ENCODE peak calls at places on chromosomes 6 and 20, in eight cellular contexts. One of them, this sample, is unnamed.

GRCh38 chr6:85449818-85450577 is at the start of gene NT5E:
- DNase-seq in GM20000: peak; percentile 90
- DNase-seq in stomach: peak; percentile 79
- DNase-seq in transverse colon: peak; percentile 70
- DNase-seq in choroid plexus epithelial cell: peak; percentile 74
- DNase-seq in Right ventricle myocardium superior: peak; percentile 84
- DNase-seq in stimulated activated CD4-positive, alpha-beta T cell treated with anti-CD3 and anti-CD28 coated beads, Interleukin-4, amount 100 ng/mL, for 48 hours: peak; percentile 28
- DNase-seq in Daoy: peak; percentile 87
- DNase-seq in this sample: peak; percentile 50

GRCh38 chr20:47719625-47720024 is 65.7 kb downstream of the SULF2 start:
- DNase-seq in stomach: no peak
- DNase-seq in stimulated activated CD4-positive, alpha-beta T cell treated with anti-CD3 and anti-CD28 coated beads, Interleukin-4, amount 100 ng/mL, for 48 hours: no peak
- DNase-seq in transverse colon: no peak
- DNase-seq in Daoy: no peak
- DNase-seq in GM20000: no peak
- DNase-seq in choroid plexus epithelial cell: no peak
- DNase-seq in Right ventricle myocardium superior: no peak
- DNase-seq in this sample: no peak

GRCh38 chr20:8744228-8744844 is 324.6 kb upstream of the PLCB4 start:
- DNase-seq in stimulated activated CD4-positive, alpha-beta T cell treated with anti-CD3 and anti-CD28 coated beads, Interleukin-4, amount 100 ng/mL, for 48 hours: no peak
- DNase-seq in choroid plexus epithelial cell: peak; percentile 61
- DNase-seq in GM20000: no peak
- DNase-seq in Daoy: no peak
- DNase-seq in stomach: no peak
- DNase-seq in transverse colon: no peak
- DNase-seq in Right ventricle myocardium superior: no peak
- DNase-seq in this sample: no peak

GRCh38 chr20:25584905-25585704 is at the start of gene NINL:
- DNase-seq in choroid plexus epithelial cell: peak; percentile 65
- DNase-seq in Daoy: peak; percentile 80
- DNase-seq in stomach: peak; percentile 63
- DNase-seq in stimulated activated CD4-positive, alpha-beta T cell treated with anti-CD3 and anti-CD28 coated beads, Interleukin-4, amount 100 ng/mL, for 48 hours: peak; percentile 45
- DNase-seq in Right ventricle myocardium superior: peak; percentile 74
- DNase-seq in transverse colon: peak; percentile 47
- DNase-seq in GM20000: peak; percentile 67
- DNase-seq in this sample: peak; percentile 77

GRCh38 chr6:118761643-118762042 is 110.3 kb upstream of the CEP85L start:
- DNase-seq in Daoy: no peak
- DNase-seq in transverse colon: no peak
- DNase-seq in choroid plexus epithelial cell: no peak
- DNase-seq in stimulated activated CD4-positive, alpha-beta T cell treated with anti-CD3 and anti-CD28 coated beads, Interleukin-4, amount 100 ng/mL, for 48 hours: no peak
- DNase-seq in stomach: no peak
- DNase-seq in GM20000: no peak
- DNase-seq in Right ventricle myocardium superior: no peak
- DNase-seq in this sample: no peak

GRCh38 chr6:157194643-157195042 is 128.7 kb downstream of the TMEM242 start:
- DNase-seq in choroid plexus epithelial cell: peak; percentile 55
- DNase-seq in Daoy: peak; percentile 39
- DNase-seq in GM20000: no peak
- DNase-seq in stimulated activated CD4-positive, alpha-beta T cell treated with anti-CD3 and anti-CD28 coated beads, Interleukin-4, amount 100 ng/mL, for 48 hours: no peak
- DNase-seq in transverse colon: no peak
- DNase-seq in stomach: no peak
- DNase-seq in Right ventricle myocardium superior: no peak
- DNase-seq in this sample: no peak

GRCh38 chr6:155710704-155711103 is 255.1 kb upstream of the NOX3 start:
- DNase-seq in GM20000: no peak
- DNase-seq in stimulated activated CD4-positive, alpha-beta T cell treated with anti-CD3 and anti-CD28 coated beads, Interleukin-4, amount 100 ng/mL, for 48 hours: no peak
- DNase-seq in Daoy: no peak
- DNase-seq in choroid plexus epithelial cell: no peak
- DNase-seq in Right ventricle myocardium superior: no peak
- DNase-seq in stomach: no peak
- DNase-seq in transverse colon: no peak
- DNase-seq in this sample: no peak

GRCh38 chr6:41642960-41643898 is 5.0 kb downstream of the MDFI start:
- DNase-seq in Right ventricle myocardium superior: no peak
- DNase-seq in transverse colon: no peak
- DNase-seq in stomach: no peak
- DNase-seq in stimulated activated CD4-positive, alpha-beta T cell treated with anti-CD3 and anti-CD28 coated beads, Interleukin-4, amount 100 ng/mL, for 48 hours: no peak
- DNase-seq in Daoy: no peak
- DNase-seq in choroid plexus epithelial cell: peak; percentile 42
- DNase-seq in GM20000: no peak
- DNase-seq in this sample: no peak

GRCh38 chr6:4903751-4904370 is 100.0 kb downstream of the RPP40 start:
- DNase-seq in stomach: no peak
- DNase-seq in transverse colon: no peak
- DNase-seq in Daoy: no peak
- DNase-seq in stimulated activated CD4-positive, alpha-beta T cell treated with anti-CD3 and anti-CD28 coated beads, Interleukin-4, amount 100 ng/mL, for 48 hours: no peak
- DNase-seq in GM20000: no peak
- DNase-seq in Right ventricle myocardium superior: no peak
- DNase-seq in choroid plexus epithelial cell: no peak
- DNase-seq in this sample: no peak

GRCh38 chr6:37696841-37697735 is 595 bp downstream of the MDGA1 start:
- DNase-seq in stimulated activated CD4-positive, alpha-beta T cell treated with anti-CD3 and anti-CD28 coated beads, Interleukin-4, amount 100 ng/mL, for 48 hours: peak; percentile 32
- DNase-seq in stomach: peak; percentile 30
- DNase-seq in Right ventricle myocardium superior: peak; percentile 54
- DNase-seq in Daoy: peak; percentile 54
- DNase-seq in GM20000: peak; percentile 69
- DNase-seq in transverse colon: no peak
- DNase-seq in choroid plexus epithelial cell: peak; percentile 20
- DNase-seq in this sample: no peak

GRCh38 chr20:38877483-38877882 is 48.7 kb upstream of the FAM83D start:
- DNase-seq in GM20000: no peak
- DNase-seq in transverse colon: no peak
- DNase-seq in stomach: no peak
- DNase-seq in Right ventricle myocardium superior: no peak
- DNase-seq in stimulated activated CD4-positive, alpha-beta T cell treated with anti-CD3 and anti-CD28 coated beads, Interleukin-4, amount 100 ng/mL, for 48 hours: no peak
- DNase-seq in choroid plexus epithelial cell: no peak
- DNase-seq in Daoy: no peak
- DNase-seq in this sample: no peak

GRCh38 chr20:39269031-39269461 is 306.9 kb downstream of the DHX35 start:
- DNase-seq in choroid plexus epithelial cell: peak; percentile 52
- DNase-seq in GM20000: peak; percentile 61
- DNase-seq in stomach: peak; percentile 54
- DNase-seq in Daoy: peak; percentile 7
- DNase-seq in Right ventricle myocardium superior: peak; percentile 76
- DNase-seq in transverse colon: peak; percentile 40
- DNase-seq in stimulated activated CD4-positive, alpha-beta T cell treated with anti-CD3 and anti-CD28 coated beads, Interleukin-4, amount 100 ng/mL, for 48 hours: peak; percentile 23
- DNase-seq in this sample: no peak

GRCh38 chr6:42616716-42617115 is 52.9 kb downstream of the UBR2 start:
- DNase-seq in stimulated activated CD4-positive, alpha-beta T cell treated with anti-CD3 and anti-CD28 coated beads, Interleukin-4, amount 100 ng/mL, for 48 hours: no peak
- DNase-seq in stomach: no peak
- DNase-seq in transverse colon: no peak
- DNase-seq in Daoy: no peak
- DNase-seq in GM20000: no peak
- DNase-seq in Right ventricle myocardium superior: no peak
- DNase-seq in choroid plexus epithelial cell: no peak
- DNase-seq in this sample: no peak

GRCh38 chr6:127300411-127300810 is 33.7 kb downstream of the RNF146 start:
- DNase-seq in GM20000: no peak
- DNase-seq in choroid plexus epithelial cell: peak; percentile 83
- DNase-seq in transverse colon: no peak
- DNase-seq in Daoy: peak; percentile 19
- DNase-seq in stimulated activated CD4-positive, alpha-beta T cell treated with anti-CD3 and anti-CD28 coated beads, Interleukin-4, amount 100 ng/mL, for 48 hours: no peak
- DNase-seq in stomach: no peak
- DNase-seq in Right ventricle myocardium superior: no peak
- DNase-seq in this sample: no peak

GRCh38 chr6:140567469-140567868 is 1193.0 kb upstream of the CITED2 start:
- DNase-seq in Right ventricle myocardium superior: no peak
- DNase-seq in Daoy: no peak
- DNase-seq in choroid plexus epithelial cell: peak; percentile 39
- DNase-seq in stimulated activated CD4-positive, alpha-beta T cell treated with anti-CD3 and anti-CD28 coated beads, Interleukin-4, amount 100 ng/mL, for 48 hours: no peak
- DNase-seq in GM20000: no peak
- DNase-seq in stomach: no peak
- DNase-seq in transverse colon: no peak
- DNase-seq in this sample: no peak

GRCh38 chr6:46221221-46221793 is 50.5 kb upstream of the ENPP5 start:
- DNase-seq in transverse colon: no peak
- DNase-seq in Right ventricle myocardium superior: no peak
- DNase-seq in stomach: no peak
- DNase-seq in GM20000: peak; percentile 53
- DNase-seq in choroid plexus epithelial cell: peak; percentile 69
- DNase-seq in Daoy: peak; percentile 9
- DNase-seq in stimulated activated CD4-positive, alpha-beta T cell treated with anti-CD3 and anti-CD28 coated beads, Interleukin-4, amount 100 ng/mL, for 48 hours: no peak
- DNase-seq in this sample: peak; percentile 12

GRCh38 chr6:14601490-14601889 is 483.9 kb downstream of the CD83 start:
- DNase-seq in Daoy: no peak
- DNase-seq in GM20000: no peak
- DNase-seq in transverse colon: no peak
- DNase-seq in choroid plexus epithelial cell: no peak
- DNase-seq in stomach: peak; percentile 57
- DNase-seq in Right ventricle myocardium superior: no peak
- DNase-seq in stimulated activated CD4-positive, alpha-beta T cell treated with anti-CD3 and anti-CD28 coated beads, Interleukin-4, amount 100 ng/mL, for 48 hours: no peak
- DNase-seq in this sample: no peak